ENCODE peak calls at places on chromosomes 6 and 20, in eight cellular contexts. A is neural progenitor cell, G is choroid plexus epithelial cell, L is GM10248, F is right lobe of liver, I is glutamatergic neuron, S is type B pancreatic cell, Q is GM13977. Z is an unnamed sample.

GRCh38 chr6:157023958-157024357 is 246.8 kb downstream of the ARID1B start:
- DNase-seq in A (no peak), G (peak), L (no peak), F (no peak), I (no peak), S (no peak), Q (no peak), Z (peak)

GRCh38 chr20:47502801-47503239 is 1.1 kb downstream of the NCOA3 start:
- DNase-seq in A (peak), G (peak), L (peak), F (no peak), I (no peak), S (no peak), Q (peak), Z (peak)

GRCh38 chr6:84583784-84584183 is 180.6 kb downstream of the TBX18 start:
- DNase-seq in A (no peak), G (peak), L (no peak), F (no peak), I (no peak), S (no peak), Q (no peak), Z (peak)

GRCh38 chr20:5234158-5234557 is 82.6 kb downstream of the PROKR2 start:
- DNase-seq in A (no peak), G (no peak), L (no peak), F (no peak), I (no peak), S (no peak), Q (no peak), Z (no peak)

GRCh38 chr6:33384581-33385020 is 7.0 kb upstream of the KIFC1 start:
- DNase-seq in A (peak), G (peak), L (no peak), F (no peak), I (peak), S (no peak), Q (no peak), Z (peak)

GRCh38 chr6:42088101-42088591 is 37.8 kb downstream of the TAF8 start:
- DNase-seq in A (no peak), G (peak), L (no peak), F (no peak), I (no peak), S (no peak), Q (no peak), Z (peak)

GRCh38 chr20:31560094-31560899 is 44.8 kb upstream of the ID1 start:
- DNase-seq in A (peak), G (peak), L (peak), F (peak), I (peak), S (peak), Q (peak), Z (peak)

GRCh38 chr20:53547664-53548239 is 45.9 kb downstream of the ZNF217 start:
- DNase-seq in A (peak), G (peak), L (peak), F (no peak), I (peak), S (no peak), Q (peak), Z (peak)

GRCh38 chr20:38300433-38300832 is 3.5 kb upstream of the BPI start:
- DNase-seq in A (no peak), G (no peak), L (no peak), F (no peak), I (no peak), S (no peak), Q (no peak), Z (no peak)

GRCh38 chr20:64108731-64109389 is 1.5 kb upstream of the NPBWR2 start:
- DNase-seq in A (no peak), G (no peak), L (no peak), F (no peak), I (peak), S (peak), Q (no peak), Z (no peak)

GRCh38 chr6:69732045-69732444 is 64.8 kb downstream of the LMBRD1 start:
- DNase-seq in A (no peak), G (peak), L (no peak), F (no peak), I (no peak), S (no peak), Q (no peak), Z (no peak)

GRCh38 chr6:37538107-37538506 is 38.4 kb upstream of the CCDC167 start:
- DNase-seq in A (no peak), G (no peak), L (peak), F (no peak), I (no peak), S (no peak), Q (peak), Z (no peak)

GRCh38 chr6:91106083-91106482 is 519.2 kb upstream of the MAP3K7 start:
- DNase-seq in A (no peak), G (peak), L (no peak), F (no peak), I (no peak), S (no peak), Q (no peak), Z (no peak)

GRCh38 chr6:169827372-169827771 is 76.0 kb downstream of the ERMARD start:
- DNase-seq in A (peak), G (no peak), L (no peak), F (no peak), I (no peak), S (no peak), Q (no peak), Z (no peak)

GRCh38 chr20:17636523-17637412 is 45.3 kb downstream of the RRBP1 start:
- DNase-seq in A (peak), G (peak), L (no peak), F (no peak), I (peak), S (no peak), Q (no peak), Z (no peak)

GRCh38 chr6:40714143-40714542 is 127.0 kb upstream of the LRFN2 start:
- DNase-seq in A (no peak), G (no peak), L (no peak), F (no peak), I (no peak), S (no peak), Q (no peak), Z (no peak)

GRCh38 chr6:40710626-40711354 is 123.6 kb upstream of the LRFN2 start:
- DNase-seq in A (no peak), G (peak), L (no peak), F (no peak), I (no peak), S (no peak), Q (no peak), Z (no peak)

GRCh38 chr6:40715501-40716403 is 128.6 kb upstream of the LRFN2 start:
- DNase-seq in A (peak), G (no peak), L (no peak), F (no peak), I (no peak), S (no peak), Q (no peak), Z (no peak)

GRCh38 chr6:40714576-40715500 is 127.7 kb upstream of the LRFN2 start:
- DNase-seq in A (no peak), G (no peak), L (no peak), F (peak), I (no peak), S (no peak), Q (no peak), Z (no peak)

GRCh38 chr6:40713002-40713719 is 126.0 kb upstream of the LRFN2 start:
- DNase-seq in A (peak), G (peak), L (no peak), F (no peak), I (no peak), S (no peak), Q (no peak), Z (no peak)
- TF ChIP-seq CTCF in A (peak), G (peak), L (no peak), F (peak), I (no peak), S (peak), Q (no peak), Z (no peak)

DNA sequence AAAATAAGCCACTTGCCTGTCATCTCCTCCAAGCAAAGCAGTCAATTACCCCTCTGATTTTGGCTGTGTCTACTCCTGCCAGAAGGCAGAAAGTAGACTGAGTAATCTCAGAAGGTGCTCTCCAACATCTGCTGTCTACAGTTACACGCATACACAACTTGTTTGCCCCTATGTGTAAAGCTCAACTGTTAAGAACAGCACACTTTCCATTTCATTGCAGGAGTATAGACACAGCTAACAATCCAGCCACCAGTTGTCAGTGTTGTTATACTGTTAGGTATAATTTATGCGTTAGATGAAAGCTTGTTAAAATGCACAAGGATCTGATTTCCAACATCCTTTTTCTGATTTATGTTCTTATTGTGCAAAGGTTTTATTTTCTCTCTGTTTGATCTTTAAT is 88.2 kb downstream of the SAMD3 start:
- DNase-seq in A (no peak), G (no peak), L (no peak), F (no peak), I (no peak), S (no peak), Q (no peak), Z (no peak)
- TF ChIP-seq CTCF in A (no peak), G (no peak), L (no peak), F (no peak), I (no peak), S (no peak), Q (no peak), Z (no peak)

GRCh38 chr20:8082025-8082424 is 50.0 kb upstream of the PLCB1 start:
- DNase-seq in A (peak), G (peak), L (no peak), F (no peak), I (no peak), S (no peak), Q (no peak), Z (peak)
- TF ChIP-seq CTCF in A (peak), G (peak), L (peak), F (no peak), I (peak), S (peak), Q (no peak), Z (peak)

GRCh38 chr20:60139663-60140446 is 181.6 kb downstream of the CDH26 start:
- DNase-seq in A (no peak), G (peak), L (no peak), F (no peak), I (no peak), S (no peak), Q (no peak), Z (no peak)

GRCh38 chr20:60138263-60139127 is 180.3 kb downstream of the CDH26 start:
- DNase-seq in A (no peak), G (peak), L (peak), F (peak), I (no peak), S (no peak), Q (peak), Z (no peak)

GRCh38 chr20:60135276-60135675 is 177.1 kb downstream of the CDH26 start:
- DNase-seq in A (no peak), G (no peak), L (no peak), F (no peak), I (no peak), S (no peak), Q (no peak), Z (no peak)

GRCh38 chr20:60136640-60137411 is 178.6 kb downstream of the CDH26 start:
- DNase-seq in A (no peak), G (no peak), L (no peak), F (no peak), I (no peak), S (no peak), Q (no peak), Z (no peak)

DNA sequence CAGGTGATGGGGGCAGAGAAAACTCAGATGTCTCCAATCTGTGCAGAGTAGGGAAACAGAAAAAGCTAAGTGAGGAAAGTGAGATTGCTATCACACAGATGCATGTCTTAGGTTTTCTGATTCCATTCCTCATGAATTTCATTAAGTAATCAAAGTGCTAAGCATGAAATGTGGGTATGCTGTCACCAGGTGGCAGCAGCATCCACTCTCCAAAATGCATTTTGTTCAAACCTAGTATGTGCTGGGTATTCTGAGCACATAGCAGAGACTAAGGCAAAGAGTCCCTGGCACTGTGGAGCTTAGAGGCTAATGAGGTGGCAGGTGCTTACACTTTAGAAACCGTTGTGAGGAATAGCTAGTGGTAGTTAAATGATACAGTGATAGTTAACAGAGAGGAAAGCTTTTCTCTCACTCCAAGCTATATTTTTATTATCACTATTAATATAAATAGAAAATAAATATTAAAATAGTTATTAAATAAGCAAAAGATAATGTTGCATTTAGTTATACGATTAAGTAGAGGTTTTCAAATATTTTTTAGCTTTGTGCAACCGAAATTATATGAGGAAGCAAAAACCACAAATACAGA is 179.5 kb downstream of the CDH26 start:
- DNase-seq in A (peak), G (peak), L (peak), F (no peak), I (peak), S (no peak), Q (no peak), Z (no peak)
- TF ChIP-seq CTCF in A (peak), G (peak), L (peak), F (peak), I (peak), S (peak), Q (peak), Z (peak)

GRCh38 chr6:103854059-103854458 is 1005.7 kb downstream of the HACE1 start:
- DNase-seq in A (peak), G (no peak), L (no peak), F (no peak), I (no peak), S (no peak), Q (no peak), Z (no peak)
- TF ChIP-seq CTCF in A (peak), G (no peak), L (no peak), F (no peak), I (no peak), S (no peak), Q (no peak), Z (no peak)